ENCODE peak calls at places on chromosomes 7 and 10, in eight cellular contexts. I is stimulated activated CD8-positive, alpha-beta memory T cell treated with anti-CD3 and anti-CD28 coated beads, Interleukin-15, amount 100 ng/mL, for 24 hours; Y is GM12865; F is left colon; R is spleen; B is HCT116; A is tibial artery; N is AG09309. E is an unnamed sample.

GRCh38 chr10:21334891-21335696 is 190.4 kb downstream of the SKIDA1 start:
- DNase-seq in I (no peak), Y (no peak), F (no peak), R (peak; percentile 42), B (no peak), A (peak; percentile 77), N (peak; percentile 64), E (no peak)

GRCh38 chr7:90740364-90740763 is 144.2 kb downstream of the CDK14 start:
- DNase-seq in I (no peak), Y (no peak), F (no peak), R (no peak), B (no peak), A (no peak), N (no peak), E (no peak)

GRCh38 chr7:5872326-5872725 is 8.3 kb upstream of the OCM start:
- DNase-seq in I (no peak), Y (no peak), F (no peak), R (no peak), B (no peak), A (no peak), N (no peak), E (no peak)

GRCh38 chr10:92517034-92517655 is 56.7 kb downstream of the IDE start:
- DNase-seq in I (peak; percentile 7), Y (peak; percentile 86), F (peak; percentile 42), R (no peak), B (peak; percentile 64), A (no peak), N (peak; percentile 46), E (no peak)

GRCh38 chr10:98892523-98892922 is 343.1 kb downstream of the HPSE2 start:
- DNase-seq in I (no peak), Y (no peak), F (no peak), R (no peak), B (no peak), A (no peak), N (no peak), E (no peak)

GRCh38 chr10:62306663-62307062 is 38.0 kb upstream of the RTKN2 start:
- DNase-seq in I (no peak), Y (no peak), F (no peak), R (peak; percentile 72), B (no peak), A (no peak), N (no peak), E (peak; percentile 63)

GRCh38 chr7:130441408-130441854 is 615 bp upstream of the CEP41 start:
- DNase-seq in I (no peak), Y (peak; percentile 12), F (no peak), R (no peak), B (no peak), A (no peak), N (no peak), E (no peak)

GRCh38 chr10:35895331-35895730 is 253.2 kb upstream of the FZD8 start:
- DNase-seq in I (no peak), Y (no peak), F (no peak), R (no peak), B (no peak), A (no peak), N (no peak), E (no peak)

GRCh38 chr10:129035052-129035805 is 431.8 kb upstream of the MGMT start:
- DNase-seq in I (no peak), Y (peak; percentile 6), F (no peak), R (peak; percentile 80), B (no peak), A (no peak), N (no peak), E (peak; percentile 85)

GRCh38 chr10:11064832-11065231 is 47.2 kb downstream of the CELF2 start:
- DNase-seq in I (no peak), Y (no peak), F (no peak), R (no peak), B (no peak), A (no peak), N (no peak), E (no peak)